ENCODE peak calls at places on chromosomes 12 and 14, in six cellular contexts. O is Calu3, P is left ventricle myocardium inferior, A is MCF 10A, L is fibroblast of villous mesenchyme, K is HL-60. F is an unnamed sample.

GRCh38 chr14:99287269-99287942 is 15.4 kb upstream of the BCL11B start:
- DNase-seq in O (no peak), P (no peak), A (no peak), L (no peak), K (peak; percentile 85), F (no peak)

GRCh38 chr12:67161322-67161918 is 107.7 kb upstream of the CAND1 start:
- DNase-seq in O (peak; percentile 59), P (no peak), A (peak; percentile 61), L (peak; percentile 45), K (peak; percentile 8), F (peak; percentile 32)

GRCh38 chr14:76473381-76474263 is 97.7 kb downstream of the ESRRB start:
- DNase-seq in O (no peak), P (peak; percentile 49), A (no peak), L (peak; percentile 3), K (no peak), F (no peak)

GRCh38 chr12:59736786-59737185 is 141.0 kb downstream of the SLC16A7 start:
- DNase-seq in O (peak; percentile 9), P (no peak), A (peak; percentile 62), L (peak; percentile 78), K (no peak), F (peak; percentile 49)

GRCh38 chr12:27843714-27844245 is 63.7 kb upstream of the MANSC4 start:
- DNase-seq in O (peak; percentile 22), P (no peak), A (no peak), L (peak; percentile 95), K (no peak), F (no peak)

GRCh38 chr12:122875590-122876220 is 20.2 kb downstream of the VPS37B start:
- DNase-seq in O (no peak), P (no peak), A (no peak), L (no peak), K (no peak), F (no peak)

GRCh38 chr14:76955575-76956252 is 72.8 kb downstream of the IRF2BPL start:
- DNase-seq in O (no peak), P (no peak), A (peak; percentile 75), L (peak; percentile 75), K (peak; percentile 32), F (peak; percentile 29)

GRCh38 chr14:55123101-55123500 is 6.0 kb upstream of the LGALS3 start:
- DNase-seq in O (no peak), P (no peak), A (peak; percentile 61), L (peak; percentile 74), K (no peak), F (no peak)

GRCh38 chr12:88273450-88273849 is 131.3 kb downstream of the TMTC3 start:
- DNase-seq in O (no peak), P (no peak), A (no peak), L (no peak), K (no peak), F (no peak)

GRCh38 chr12:15256760-15257159 is 35.5 kb upstream of the RERG start:
- DNase-seq in O (no peak), P (no peak), A (peak; percentile 94), L (peak; percentile 68), K (no peak), F (no peak)

DNA sequence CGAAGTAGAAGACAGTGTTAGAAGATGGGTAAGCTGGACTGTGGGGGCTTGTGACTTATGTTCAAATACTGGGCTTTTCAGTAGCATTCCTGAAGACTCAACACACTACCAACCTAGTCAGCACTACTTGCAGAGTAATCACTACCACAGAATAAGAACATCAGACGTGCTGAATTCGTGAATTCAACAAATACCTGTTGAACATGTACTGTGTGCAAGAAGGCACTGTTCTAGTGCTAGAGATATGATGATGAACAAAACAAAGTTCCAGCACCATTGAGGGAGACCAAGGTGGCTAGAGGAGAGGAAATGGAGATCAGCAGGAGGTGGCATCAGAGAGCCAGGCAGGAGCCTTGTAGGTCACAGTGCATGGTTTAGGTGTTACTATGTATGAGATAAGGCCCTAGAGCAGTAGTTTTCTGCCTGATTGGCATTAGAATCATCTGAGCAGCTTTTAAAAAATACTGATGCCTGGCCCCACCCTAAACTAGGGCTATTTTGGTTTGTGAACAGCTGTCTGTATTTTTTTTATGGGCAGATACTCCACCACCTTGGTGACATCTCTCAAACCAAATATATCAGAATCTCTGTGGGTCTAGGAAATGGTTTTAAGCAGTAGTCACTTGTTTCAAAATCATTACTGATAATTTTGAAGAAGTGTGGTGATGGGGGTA is 26.8 kb downstream of the FERMT2 start:
- DNase-seq in O (no peak), P (no peak), A (no peak), L (no peak), K (no peak), F (no peak)
- TF ChIP-seq CTCF in O (no peak), P (peak; percentile 43), A (no peak), L (no peak), K (no peak), F (peak; percentile 41)

GRCh38 chr14:23566112-23566781 is 1.3 kb downstream of the AP1G2 start:
- DNase-seq in O (no peak), P (no peak), A (no peak), L (no peak), K (no peak), F (no peak)

GRCh38 chr14:23568021-23568599 is 519 bp upstream of the AP1G2 start:
- DNase-seq in O (no peak), P (no peak), A (no peak), L (no peak), K (no peak), F (no peak)

GRCh38 chr14:23567186-23568020 is at the start of gene AP1G2:
- DNase-seq in O (peak; percentile 91), P (peak; percentile 86), A (peak; percentile 90), L (peak; percentile 72), K (peak; percentile 94), F (peak; percentile 85)

GRCh38 chr14:23565626-23566025 is 2.0 kb downstream of the AP1G2 start:
- DNase-seq in O (no peak), P (no peak), A (no peak), L (no peak), K (no peak), F (no peak)

GRCh38 chr14:23566782-23567185 is 807 bp downstream of the AP1G2 start:
- DNase-seq in O (peak; percentile 48), P (no peak), A (no peak), L (no peak), K (no peak), F (no peak)
- TF ChIP-seq CTCF in O (no peak), P (peak; percentile 19), A (peak; percentile 25), L (peak; percentile 15), K (no peak), F (peak; percentile 19)

GRCh38 chr12:57735952-57736742 is 2.4 kb downstream of the AGAP2 start:
- DNase-seq in O (peak; percentile 48), P (peak; percentile 58), A (peak; percentile 56), L (peak; percentile 37), K (no peak), F (peak; percentile 72)
- TF ChIP-seq CTCF in O (no peak), P (peak; percentile 33), A (peak; percentile 37), L (peak; percentile 46), K (no peak), F (peak; percentile 60)

GRCh38 chr12:64882687-64883086 is 58.2 kb downstream of the TBC1D30 start:
- DNase-seq in O (no peak), P (no peak), A (no peak), L (no peak), K (no peak), F (no peak)

GRCh38 chr12:64884164-64884542 is 59.7 kb downstream of the TBC1D30 start:
- DNase-seq in O (no peak), P (no peak), A (no peak), L (no peak), K (no peak), F (no peak)

GRCh38 chr12:64884728-64885127 is 60.3 kb downstream of the TBC1D30 start:
- DNase-seq in O (no peak), P (no peak), A (no peak), L (no peak), K (no peak), F (no peak)

GRCh38 chr12:64883264-64884163 is 59.1 kb downstream of the TBC1D30 start:
- DNase-seq in O (no peak), P (no peak), A (no peak), L (no peak), K (no peak), F (no peak)
- TF ChIP-seq CTCF in O (no peak), P (no peak), A (no peak), L (peak; percentile 11), K (no peak), F (peak; percentile 38)

DNA sequence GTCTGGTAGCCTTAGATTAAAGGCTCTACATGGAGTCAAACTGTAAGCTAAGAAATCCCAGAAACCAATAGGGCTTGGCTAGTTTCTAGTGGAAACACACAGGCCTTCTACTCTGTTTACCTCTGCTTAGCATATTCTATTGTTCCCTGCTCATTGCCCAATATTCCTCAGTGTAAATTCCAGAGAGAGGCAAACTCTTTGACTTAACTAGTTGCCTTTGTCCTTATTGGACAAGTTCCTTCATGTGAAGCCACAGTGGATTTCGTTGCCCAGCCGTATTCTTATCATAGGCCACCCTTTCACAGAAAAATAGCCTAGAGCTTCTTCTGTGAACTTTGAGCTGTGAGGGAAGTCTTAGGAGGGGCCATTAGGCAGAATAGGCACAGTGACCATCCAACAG is 186.1 kb downstream of the PLCZ1 start:
- DNase-seq in O (no peak), P (no peak), A (no peak), L (no peak), K (no peak), F (no peak)
- TF ChIP-seq CTCF in O (no peak), P (no peak), A (no peak), L (no peak), K (no peak), F (no peak)

GRCh38 chr12:22529281-22530060 is 14.9 kb downstream of the C2CD5 start:
- DNase-seq in O (no peak), P (no peak), A (peak; percentile 48), L (peak; percentile 29), K (no peak), F (no peak)
- TF ChIP-seq CTCF in O (peak; percentile 23), P (peak; percentile 56), A (peak; percentile 13), L (peak; percentile 45), K (peak; percentile 29), F (peak; percentile 48)

GRCh38 chr12:106722854-106723253 is 51.6 kb upstream of the RIC8B start:
- DNase-seq in O (no peak), P (no peak), A (no peak), L (no peak), K (no peak), F (no peak)
- TF ChIP-seq CTCF in O (no peak), P (peak; percentile 19), A (no peak), L (peak; percentile 16), K (no peak), F (peak; percentile 27)

GRCh38 chr14:97065305-97066067 is 268.3 kb downstream of the VRK1 start:
- DNase-seq in O (no peak), P (no peak), A (peak; percentile 27), L (no peak), K (no peak), F (no peak)
- TF ChIP-seq CTCF in O (no peak), P (no peak), A (no peak), L (no peak), K (no peak), F (no peak)

GRCh38 chr14:91335191-91336092 is 82.2 kb downstream of the CCDC88C start:
- DNase-seq in O (no peak), P (no peak), A (no peak), L (no peak), K (no peak), F (no peak)
- TF ChIP-seq CTCF in O (no peak), P (no peak), A (no peak), L (no peak), K (no peak), F (no peak)